ENCODE peak calls at places on chromosomes 2 and 18, in four cellular contexts. K is iris pigment epithelial cell; D is stimulated activated CD8-positive, alpha-beta memory T cell treated with anti-CD3 and anti-CD28 coated beads, Interleukin-2, amount 100 ng/mL, for 48 hours; Z is endothelial cell of umbilical vein. J is an unnamed sample.

GRCh38 chr2:134892282-134893054 is 26.2 kb upstream of the CCNT2 start:
- DNase-seq in K (no peak), D (no peak), Z (no peak), J (no peak)

GRCh38 chr2:127653421-127654083 is 7.6 kb downstream of the GPR17 start:
- DNase-seq in K (no peak), D (no peak), Z (no peak), J (no peak)

GRCh38 chr2:207202645-207203044 is 36.9 kb upstream of the KLF7 start:
- DNase-seq in Z (peak), K (peak), D (no peak), J (peak)

GRCh38 chr2:200586644-200586975 is 796 bp downstream of the AOX1 start:
- DNase-seq in D (no peak), K (no peak), Z (no peak), J (no peak)

GRCh38 chr2:25809646-25810045 is 68.6 kb downstream of the ASXL2 start:
- DNase-seq in K (no peak), D (no peak), Z (no peak), J (no peak)

GRCh38 chr2:235238537-235238936 is 255.3 kb upstream of the AGAP1 start:
- DNase-seq in K (peak), Z (peak), D (no peak), J (peak)

GRCh38 chr2:49858657-49859056 is 704.3 kb upstream of the FSHR start:
- DNase-seq in K (no peak), D (no peak), Z (no peak), J (no peak)

GRCh38 chr2:196444442-196444841 is 195.1 kb upstream of the CCDC150 start:
- DNase-seq in D (no peak), Z (no peak), K (no peak), J (no peak)

GRCh38 chr2:216013080-216013909 is at the start of gene MREG:
- DNase-seq in D (peak), Z (peak), K (peak), J (peak)

GRCh38 chr2:160666019-160666676 is 172.5 kb upstream of the RBMS1 start:
- DNase-seq in K (peak), D (no peak), Z (peak), J (peak)

GRCh38 chr18:63253428-63254372 is 65.9 kb downstream of the BCL2 start:
- DNase-seq in D (no peak), K (peak), Z (no peak), J (peak)

GRCh38 chr2:174511580-174512260 is 24.9 kb upstream of the GPR155 start:
- DNase-seq in K (no peak), D (no peak), Z (no peak), J (no peak)

GRCh38 chr2:117835990-117836760 is 21.7 kb downstream of the DDX18 start:
- DNase-seq in K (peak), Z (peak), D (peak), J (peak)

GRCh38 chr2:127776122-127776780 is 34.7 kb downstream of the WDR33 start:
- DNase-seq in K (peak), Z (no peak), D (no peak), J (no peak)

GRCh38 chr2:193776988-193777387 is 1582.3 kb upstream of the TMEFF2 start:
- DNase-seq in D (no peak), K (no peak), Z (no peak), J (no peak)

GRCh38 chr18:58143391-58143790 is 99.4 kb downstream of the NEDD4L start:
- DNase-seq in D (no peak), Z (no peak), K (peak), J (peak)

GRCh38 chr18:13513015-13513414 is 213.3 kb downstream of the FAM210A start:
- DNase-seq in Z (no peak), D (no peak), K (peak), J (peak)

GRCh38 chr18:76518073-76518472 is 23.0 kb upstream of the ZNF516 start:
- DNase-seq in Z (peak), K (peak), D (no peak), J (peak)

GRCh38 chr2:27448381-27448780 is 6.2 kb downstream of the KRTCAP3 start:
- DNase-seq in Z (no peak), K (no peak), D (no peak), J (no peak)

GRCh38 chr2:168286535-168286934 is 39.1 kb upstream of the STK39 start:
- DNase-seq in Z (no peak), D (no peak), K (no peak), J (no peak)

GRCh38 chr2:134258684-134259408 is 5.0 kb downstream of the MGAT5 start:
- DNase-seq in D (no peak), Z (no peak), K (no peak), J (no peak)

J was measured in astrocyte of the spinal cord.